ENCODE peak calls at places on chromosome X, in six cellular contexts. B is NCI-H1092; O is stimulated activated CD8-positive, alpha-beta memory T cell treated with anti-CD3 and anti-CD28 coated beads, Interleukin-4, amount 100 ng/mL, for 1 hour; W is T47D; M is central memory CD4-positive, alpha-beta T cell; T is A549. P is an unnamed sample.

GRCh38 chrX:71111851-71112468 is 583 bp upstream of the IL2RG start:
- DNase-seq in B (no peak), O (no peak), W (no peak), M (peak; percentile 70), T (no peak), P (peak; percentile 47)

GRCh38 chrX:2632533-2633504 is 58.3 kb upstream of the CD99 start:
- DNase-seq in B (no peak), O (no peak), W (no peak), M (no peak), T (peak; percentile 52), P (no peak)

GRCh38 chrX:86383681-86384540 is 235.7 kb downstream of the DACH2 start:
- DNase-seq in B (no peak), O (no peak), W (no peak), M (no peak), T (no peak), P (no peak)

GRCh38 chrX:100748133-100748532 is 16.2 kb upstream of the SYTL4 start:
- DNase-seq in B (no peak), O (no peak), W (no peak), M (no peak), T (peak; percentile 18), P (no peak)

GRCh38 chrX:67563469-67564448 is 19.9 kb downstream of the AR start:
- DNase-seq in B (no peak), O (no peak), W (no peak), M (no peak), T (peak; percentile 68), P (no peak)

GRCh38 chrX:40152706-40153334 is 55.1 kb upstream of the BCOR start:
- DNase-seq in B (no peak), O (no peak), W (peak; percentile 78), M (no peak), T (peak; percentile 42), P (no peak)

GRCh38 chrX:53317365-53318069 is 36.1 kb upstream of the IQSEC2 start:
- DNase-seq in B (peak; percentile 32), O (peak; percentile 38), W (peak; percentile 81), M (peak; percentile 60), T (peak; percentile 48), P (peak; percentile 72)

GRCh38 chrX:153406011-153406410 is 4.9 kb upstream of the PNMA6E start:
- DNase-seq in B (no peak), O (no peak), W (no peak), M (no peak), T (no peak), P (no peak)

GRCh38 chrX:145751943-145752342 is 65.7 kb upstream of the SLITRK2 start:
- DNase-seq in B (no peak), O (no peak), W (no peak), M (no peak), T (no peak), P (no peak)

GRCh38 chrX:42131856-42132255 is 208.5 kb upstream of the CASK start:
- DNase-seq in B (no peak), O (no peak), W (no peak), M (no peak), T (no peak), P (no peak)

GRCh38 chrX:113634565-113634964 is 793.9 kb upstream of the AMOT start:
- DNase-seq in B (no peak), O (no peak), W (no peak), M (no peak), T (no peak), P (no peak)

GRCh38 chrX:44874481-44875184 is 1.6 kb downstream of the KDM6A start:
- DNase-seq in B (no peak), O (no peak), W (no peak), M (peak; percentile 45), T (peak; percentile 50), P (peak; percentile 44)

GRCh38 chrX:119755981-119756533 is 2.3 kb upstream of the SOWAHD start:
- DNase-seq in B (no peak), O (no peak), W (no peak), M (peak; percentile 76), T (no peak), P (peak; percentile 55)

GRCh38 chrX:119690921-119691716 is 1.8 kb downstream of the SEPTIN6 start:
- DNase-seq in B (no peak), O (no peak), W (no peak), M (no peak), T (no peak), P (peak; percentile 39)

GRCh38 chrX:13223868-13224555 is 95.8 kb downstream of the ATXN3L start:
- DNase-seq in B (peak; percentile 14), O (no peak), W (peak; percentile 21), M (no peak), T (peak; percentile 85), P (no peak)

GRCh38 chrX:39309018-39309620 is 507.9 kb downstream of the MID1IP1 start:
- DNase-seq in B (no peak), O (no peak), W (no peak), M (peak; percentile 35), T (peak; percentile 1), P (peak; percentile 34)

GRCh38 chrX:49209434-49210251 is 9.7 kb upstream of the SYP start:
- DNase-seq in B (no peak), O (no peak), W (no peak), M (no peak), T (no peak), P (no peak)

GRCh38 chrX:2572740-2573139 is 72.0 kb upstream of the DHRSX start:
- DNase-seq in B (no peak), O (no peak), W (no peak), M (no peak), T (peak; percentile 70), P (no peak)

GRCh38 chrX:22063284-22063683 is 31.2 kb downstream of the PHEX start:
- DNase-seq in B (no peak), O (no peak), W (no peak), M (no peak), T (no peak), P (no peak)

GRCh38 chrX:18596096-18596495 is 75.8 kb downstream of the RS1 start:
- DNase-seq in B (no peak), O (no peak), W (no peak), M (no peak), T (no peak), P (no peak)

GRCh38 chrX:69387559-69388487 is 116.3 kb upstream of the NALF2 start:
- DNase-seq in B (peak; percentile 47), O (no peak), W (peak; percentile 21), M (peak; percentile 4), T (peak; percentile 46), P (peak; percentile 1)

GRCh38 chrX:107597264-107597663 is 31.0 kb upstream of the PRPS1 start:
- DNase-seq in B (no peak), O (no peak), W (no peak), M (no peak), T (no peak), P (no peak)

GRCh38 chrX:82648062-82648461 is 860.0 kb upstream of the POU3F4 start:
- DNase-seq in B (no peak), O (no peak), W (no peak), M (no peak), T (peak; percentile 1), P (no peak)

GRCh38 chrX:106952988-106953387 is 32.8 kb downstream of the CLDN2 start:
- DNase-seq in B (no peak), O (no peak), W (no peak), M (no peak), T (peak; percentile 32), P (no peak)

GRCh38 chrX:39073131-39073530 is 271.9 kb downstream of the MID1IP1 start:
- DNase-seq in B (no peak), O (no peak), W (peak; percentile 23), M (no peak), T (no peak), P (no peak)

GRCh38 chrX:101550825-101551767 is 749 bp downstream of the ARMCX1 start:
- DNase-seq in B (no peak), O (no peak), W (peak; percentile 13), M (no peak), T (no peak), P (no peak)

GRCh38 chrX:18996536-18996935 is 12.6 kb upstream of the PHKA2 start:
- DNase-seq in B (no peak), O (no peak), W (no peak), M (no peak), T (no peak), P (no peak)

GRCh38 chrX:69431417-69431816 is 72.7 kb upstream of the NALF2 start:
- DNase-seq in B (no peak), O (no peak), W (no peak), M (no peak), T (no peak), P (no peak)

GRCh38 chrX:11185861-11186260 is 74.7 kb downstream of the HCCS start:
- DNase-seq in B (no peak), O (no peak), W (no peak), M (no peak), T (no peak), P (no peak)

GRCh38 chrX:150032742-150033141 is 94.5 kb upstream of the EOLA2 start:
- DNase-seq in B (no peak), O (no peak), W (no peak), M (no peak), T (peak; percentile 42), P (no peak)

GRCh38 chrX:44949125-44949524 is 76.1 kb downstream of the KDM6A start:
- DNase-seq in B (no peak), O (no peak), W (no peak), M (no peak), T (no peak), P (no peak)

GRCh38 chrX:18931972-18932371 is 51.9 kb downstream of the PHKA2 start:
- DNase-seq in B (peak; percentile 4), O (no peak), W (no peak), M (no peak), T (peak; percentile 35), P (peak; percentile 10)

GRCh38 chrX:146907391-146908240 is 93.1 kb upstream of the CXorf51A start:
- DNase-seq in B (no peak), O (no peak), W (no peak), M (no peak), T (no peak), P (no peak)

GRCh38 chrX:54494970-54495813 is 842 bp downstream of the FGD1 start:
- DNase-seq in B (peak; percentile 1), O (no peak), W (peak; percentile 45), M (no peak), T (peak; percentile 20), P (no peak)

GRCh38 chrX:128335671-128336070 is 283.5 kb upstream of the ACTRT1 start:
- DNase-seq in B (no peak), O (no peak), W (no peak), M (no peak), T (no peak), P (no peak)